ENCODE peak calls at places on chromosomes 5 and 9, in six cellular contexts. One of them, this sample, is unnamed.
A peak's percentile ranks its signal among the peaks of the same experiment; 100 is the strongest.

GRCh38 chr5:19713740-19714139 is 274.3 kb downstream of the CDH18 start:
- DNase-seq in fibroblast of villous mesenchyme: no peak
- DNase-seq in PC-3: peak; percentile 17
- DNase-seq in cardiac muscle cell: no peak
- DNase-seq in GM12864: no peak
- DNase-seq in DND-41: no peak
- DNase-seq in this sample: no peak

GRCh38 chr5:16690243-16690839 is 73.5 kb upstream of the RETREG1 start:
- DNase-seq in GM12864: no peak
- DNase-seq in DND-41: peak; percentile 19
- DNase-seq in PC-3: peak; percentile 87
- DNase-seq in fibroblast of villous mesenchyme: peak; percentile 68
- DNase-seq in cardiac muscle cell: peak; percentile 66
- DNase-seq in this sample: peak; percentile 53

GRCh38 chr5:30102185-30102584 is 1091.3 kb upstream of the CDH6 start:
- DNase-seq in cardiac muscle cell: no peak
- DNase-seq in fibroblast of villous mesenchyme: no peak
- DNase-seq in DND-41: no peak
- DNase-seq in PC-3: no peak
- DNase-seq in GM12864: no peak
- DNase-seq in this sample: no peak

GRCh38 chr9:77543131-77543822 is 104.8 kb downstream of the GNA14 start:
- DNase-seq in cardiac muscle cell: no peak
- DNase-seq in fibroblast of villous mesenchyme: no peak
- DNase-seq in DND-41: no peak
- DNase-seq in GM12864: no peak
- DNase-seq in PC-3: no peak
- DNase-seq in this sample: no peak

GRCh38 chr5:10103098-10103497 is 146.6 kb downstream of the ATPSCKMT start:
- DNase-seq in PC-3: no peak
- DNase-seq in GM12864: no peak
- DNase-seq in DND-41: no peak
- DNase-seq in fibroblast of villous mesenchyme: no peak
- DNase-seq in cardiac muscle cell: no peak
- DNase-seq in this sample: no peak

GRCh38 chr5:139926797-139927503 is 116.1 kb downstream of the NRG2 start:
- DNase-seq in cardiac muscle cell: no peak
- DNase-seq in PC-3: no peak
- DNase-seq in DND-41: no peak
- DNase-seq in fibroblast of villous mesenchyme: no peak
- DNase-seq in GM12864: no peak
- DNase-seq in this sample: no peak

GRCh38 chr5:160033546-160034252 is 24.8 kb downstream of the TTC1 start:
- DNase-seq in GM12864: no peak
- DNase-seq in DND-41: no peak
- DNase-seq in fibroblast of villous mesenchyme: no peak
- DNase-seq in cardiac muscle cell: no peak
- DNase-seq in PC-3: no peak
- DNase-seq in this sample: no peak

GRCh38 chr5:57199866-57200265 is 26.0 kb downstream of the GPBP1 start:
- DNase-seq in fibroblast of villous mesenchyme: no peak
- DNase-seq in GM12864: no peak
- DNase-seq in cardiac muscle cell: no peak
- DNase-seq in DND-41: no peak
- DNase-seq in PC-3: no peak
- DNase-seq in this sample: no peak

GRCh38 chr5:140828402-140828737 is 610 bp downstream of the PCDHA6 start:
- DNase-seq in DND-41: no peak
- DNase-seq in PC-3: no peak
- DNase-seq in fibroblast of villous mesenchyme: no peak
- DNase-seq in GM12864: no peak
- DNase-seq in cardiac muscle cell: peak; percentile 31
- DNase-seq in this sample: no peak

GRCh38 chr5:80871541-80871961 is 88.6 kb upstream of the RASGRF2 start:
- DNase-seq in GM12864: no peak
- DNase-seq in PC-3: peak; percentile 72
- DNase-seq in fibroblast of villous mesenchyme: peak; percentile 47
- DNase-seq in DND-41: no peak
- DNase-seq in cardiac muscle cell: no peak
- DNase-seq in this sample: no peak

GRCh38 chr5:149611327-149611726 is 30.0 kb downstream of the ARHGEF37 start:
- DNase-seq in PC-3: no peak
- DNase-seq in GM12864: no peak
- DNase-seq in cardiac muscle cell: no peak
- DNase-seq in DND-41: no peak
- DNase-seq in fibroblast of villous mesenchyme: peak; percentile 91
- DNase-seq in this sample: no peak

GRCh38 chr9:80605793-80606192 is 1034.0 kb downstream of the TLE4 start:
- DNase-seq in DND-41: no peak
- DNase-seq in fibroblast of villous mesenchyme: no peak
- DNase-seq in cardiac muscle cell: peak; percentile 15
- DNase-seq in PC-3: no peak
- DNase-seq in GM12864: no peak
- DNase-seq in this sample: no peak

GRCh38 chr5:68362331-68362730 is 146.8 kb downstream of the PIK3R1 start:
- DNase-seq in cardiac muscle cell: no peak
- DNase-seq in GM12864: no peak
- DNase-seq in DND-41: no peak
- DNase-seq in fibroblast of villous mesenchyme: no peak
- DNase-seq in PC-3: no peak
- DNase-seq in this sample: no peak

GRCh38 chr9:83620841-83621636 is 1.9 kb upstream of the IDNK start:
- DNase-seq in GM12864: no peak
- DNase-seq in DND-41: peak; percentile 40
- DNase-seq in PC-3: peak; percentile 64
- DNase-seq in fibroblast of villous mesenchyme: peak; percentile 63
- DNase-seq in cardiac muscle cell: peak; percentile 66
- DNase-seq in this sample: peak; percentile 62

GRCh38 chr5:96567188-96567587 is 95.0 kb upstream of the CAST start:
- DNase-seq in cardiac muscle cell: no peak
- DNase-seq in fibroblast of villous mesenchyme: peak; percentile 64
- DNase-seq in DND-41: no peak
- DNase-seq in PC-3: peak; percentile 52
- DNase-seq in GM12864: no peak
- DNase-seq in this sample: no peak

GRCh38 chr5:41747291-41747690 is 122.9 kb downstream of the OXCT1 start:
- DNase-seq in cardiac muscle cell: peak; percentile 34
- DNase-seq in GM12864: no peak
- DNase-seq in DND-41: no peak
- DNase-seq in PC-3: peak; percentile 41
- DNase-seq in fibroblast of villous mesenchyme: peak; percentile 60
- DNase-seq in this sample: no peak

GRCh38 chr5:81852277-81853004 is 101.5 kb upstream of the SSBP2 start:
- DNase-seq in PC-3: no peak
- DNase-seq in cardiac muscle cell: peak; percentile 36
- DNase-seq in GM12864: no peak
- DNase-seq in fibroblast of villous mesenchyme: peak; percentile 34
- DNase-seq in DND-41: peak; percentile 86
- DNase-seq in this sample: peak; percentile 22

GRCh38 chr9:37954581-37954981 is 50.7 kb upstream of the SLC25A51 start:
- DNase-seq in DND-41: no peak
- DNase-seq in PC-3: no peak
- DNase-seq in fibroblast of villous mesenchyme: no peak
- DNase-seq in GM12864: peak; percentile 31
- DNase-seq in cardiac muscle cell: no peak
- DNase-seq in this sample: peak; percentile 53

GRCh38 chr5:86716121-86716520 is 98.4 kb downstream of the COX7C start:
- DNase-seq in fibroblast of villous mesenchyme: no peak
- DNase-seq in cardiac muscle cell: no peak
- DNase-seq in PC-3: no peak
- DNase-seq in DND-41: no peak
- DNase-seq in GM12864: no peak
- DNase-seq in this sample: no peak

GRCh38 chr9:6566409-6567139 is 79.0 kb downstream of the GLDC start:
- DNase-seq in cardiac muscle cell: no peak
- DNase-seq in fibroblast of villous mesenchyme: peak; percentile 90
- DNase-seq in PC-3: peak; percentile 97
- DNase-seq in DND-41: no peak
- DNase-seq in GM12864: peak; percentile 50
- DNase-seq in this sample: no peak

GRCh38 chr9:27019589-27019988 is 14.1 kb upstream of the LRRC19 start:
- DNase-seq in fibroblast of villous mesenchyme: peak; percentile 74
- DNase-seq in PC-3: peak; percentile 38
- DNase-seq in cardiac muscle cell: no peak
- DNase-seq in DND-41: no peak
- DNase-seq in GM12864: no peak
- DNase-seq in this sample: no peak

GRCh38 chr9:98536542-98537173 is 172.1 kb downstream of the GABBR2 start:
- DNase-seq in fibroblast of villous mesenchyme: peak; percentile 10
- DNase-seq in DND-41: no peak
- DNase-seq in GM12864: peak; percentile 26
- DNase-seq in PC-3: peak; percentile 7
- DNase-seq in cardiac muscle cell: no peak
- DNase-seq in this sample: peak; percentile 45

GRCh38 chr9:131943397-131943796 is 136.3 kb downstream of the MED27 start:
- DNase-seq in cardiac muscle cell: no peak
- DNase-seq in GM12864: no peak
- DNase-seq in DND-41: no peak
- DNase-seq in fibroblast of villous mesenchyme: no peak
- DNase-seq in PC-3: peak; percentile 1
- DNase-seq in this sample: no peak

GRCh38 chr9:6449645-6450044 is 36.6 kb downstream of the UHRF2 start:
- DNase-seq in PC-3: no peak
- DNase-seq in GM12864: no peak
- DNase-seq in fibroblast of villous mesenchyme: no peak
- DNase-seq in cardiac muscle cell: peak; percentile 30
- DNase-seq in DND-41: no peak
- DNase-seq in this sample: no peak

GRCh38 chr5:138352071-138352721 is at the start of gene KDM3B:
- DNase-seq in cardiac muscle cell: peak; percentile 88
- DNase-seq in DND-41: peak; percentile 91
- DNase-seq in fibroblast of villous mesenchyme: peak; percentile 83
- DNase-seq in PC-3: peak; percentile 87
- DNase-seq in GM12864: peak; percentile 59
- DNase-seq in this sample: peak; percentile 97

GRCh38 chr5:164394686-164395187 is 889.3 kb downstream of the MAT2B start:
- DNase-seq in DND-41: no peak
- DNase-seq in PC-3: no peak
- DNase-seq in fibroblast of villous mesenchyme: no peak
- DNase-seq in cardiac muscle cell: no peak
- DNase-seq in GM12864: no peak
- DNase-seq in this sample: no peak
- TF ChIP-seq CTCF in DND-41: no peak
- TF ChIP-seq CTCF in PC-3: no peak
- TF ChIP-seq CTCF in fibroblast of villous mesenchyme: no peak
- TF ChIP-seq CTCF in cardiac muscle cell: no peak
- TF ChIP-seq CTCF in GM12864: no peak
- TF ChIP-seq CTCF in this sample: no peak

DNA sequence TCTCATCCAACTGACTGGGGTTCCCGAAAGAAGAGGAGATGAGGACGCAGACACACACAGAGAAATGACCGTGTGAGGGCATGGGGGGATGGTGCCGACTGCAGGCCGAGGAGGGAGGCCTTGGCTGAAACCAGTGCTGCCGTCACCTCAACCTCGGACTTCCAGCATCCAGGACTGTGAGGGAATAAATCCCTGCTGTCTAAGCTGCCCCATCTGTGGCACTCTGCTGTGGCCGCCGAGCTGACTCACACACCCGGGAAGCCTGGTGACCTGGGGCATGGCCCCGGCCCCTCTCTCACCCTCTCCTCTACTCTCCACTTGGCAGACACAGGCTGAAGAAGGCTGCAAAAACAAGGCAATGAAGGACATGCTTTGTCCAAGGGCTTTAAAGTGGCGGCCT is 4.4 kb upstream of the COL5A1 start:
- DNase-seq in PC-3: no peak
- DNase-seq in GM12864: no peak
- DNase-seq in DND-41: no peak
- DNase-seq in fibroblast of villous mesenchyme: peak; percentile 83
- DNase-seq in cardiac muscle cell: no peak
- DNase-seq in this sample: no peak
- TF ChIP-seq CTCF in PC-3: no peak
- TF ChIP-seq CTCF in GM12864: no peak
- TF ChIP-seq CTCF in DND-41: no peak
- TF ChIP-seq CTCF in fibroblast of villous mesenchyme: peak; percentile 53
- TF ChIP-seq CTCF in cardiac muscle cell: no peak
- TF ChIP-seq CTCF in this sample: no peak

GRCh38 chr9:96651626-96652025 is 3.5 kb downstream of the PRXL2C start:
- DNase-seq in PC-3: peak; percentile 61
- DNase-seq in DND-41: no peak
- DNase-seq in cardiac muscle cell: peak; percentile 13
- DNase-seq in GM12864: no peak
- DNase-seq in fibroblast of villous mesenchyme: peak; percentile 38
- DNase-seq in this sample: peak; percentile 40
- TF ChIP-seq CTCF in PC-3: peak; percentile 73
- TF ChIP-seq CTCF in DND-41: peak; percentile 56
- TF ChIP-seq CTCF in cardiac muscle cell: peak; percentile 60
- TF ChIP-seq CTCF in GM12864: peak; percentile 34
- TF ChIP-seq CTCF in fibroblast of villous mesenchyme: peak; percentile 55
- TF ChIP-seq CTCF in this sample: no peak

DNA sequence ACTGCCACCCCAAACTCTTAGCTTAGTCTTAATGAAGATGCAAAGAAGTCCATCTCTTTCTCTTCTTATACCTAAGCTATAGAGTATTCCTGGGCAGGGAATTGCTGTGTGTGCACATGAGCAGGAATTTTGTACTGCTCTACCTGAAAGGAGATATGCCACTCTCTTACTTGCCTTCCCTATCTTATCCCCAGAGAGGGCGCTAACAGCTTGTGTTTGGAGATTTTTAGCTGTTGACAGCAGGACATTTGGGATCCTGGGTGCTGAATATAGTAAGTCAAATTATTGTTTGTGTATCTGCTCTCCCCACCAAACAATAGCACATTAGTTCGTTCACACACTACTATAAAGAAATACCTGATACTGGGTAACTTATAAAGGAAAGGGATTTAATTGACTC is 159.5 kb downstream of the GABRG2 start:
- DNase-seq in fibroblast of villous mesenchyme: no peak
- DNase-seq in DND-41: no peak
- DNase-seq in PC-3: peak; percentile 25
- DNase-seq in cardiac muscle cell: peak; percentile 41
- DNase-seq in GM12864: no peak
- DNase-seq in this sample: no peak
- TF ChIP-seq CTCF in fibroblast of villous mesenchyme: no peak
- TF ChIP-seq CTCF in DND-41: no peak
- TF ChIP-seq CTCF in PC-3: peak; percentile 34
- TF ChIP-seq CTCF in cardiac muscle cell: no peak
- TF ChIP-seq CTCF in GM12864: no peak
- TF ChIP-seq CTCF in this sample: no peak

DNA sequence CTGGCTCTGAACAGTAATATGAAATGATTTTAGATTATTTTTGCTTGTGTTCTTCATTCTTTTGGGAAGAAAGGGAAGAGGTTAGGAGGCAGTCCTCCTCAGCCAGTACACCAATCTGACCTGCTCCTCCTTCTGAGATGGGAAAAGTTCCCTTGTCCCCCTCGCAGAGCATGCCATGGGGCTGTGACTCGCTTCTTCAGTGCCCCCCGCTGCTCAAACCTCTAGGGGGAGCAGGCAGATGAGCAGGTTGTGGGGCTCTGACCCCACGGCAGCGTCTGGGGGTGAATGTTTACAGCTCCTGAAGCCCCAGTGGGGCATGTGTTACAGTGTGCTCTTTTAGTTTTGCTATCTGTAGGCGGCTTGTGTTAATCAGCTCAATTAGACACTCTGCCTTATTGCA is 50.9 kb upstream of the KLF9 start:
- DNase-seq in DND-41: no peak
- DNase-seq in cardiac muscle cell: no peak
- DNase-seq in GM12864: no peak
- DNase-seq in PC-3: no peak
- DNase-seq in fibroblast of villous mesenchyme: no peak
- DNase-seq in this sample: no peak
- TF ChIP-seq CTCF in DND-41: no peak
- TF ChIP-seq CTCF in cardiac muscle cell: peak; percentile 2
- TF ChIP-seq CTCF in GM12864: peak; percentile 8
- TF ChIP-seq CTCF in PC-3: no peak
- TF ChIP-seq CTCF in fibroblast of villous mesenchyme: no peak
- TF ChIP-seq CTCF in this sample: no peak